ENCODE peak calls at places on chromosome 16, in six cellular contexts. I, F, R, Z, S and O are unnamed samples. For H4K20me1, the result is how much of the 10 kb centered on the place peaks cover.

GRCh38 chr16:53091508-53092211 is 36.9 kb downstream of the CHD9 start:
- DNase-seq in I (no peak), F (peak), R (peak), Z (peak), S (peak), O (peak)

GRCh38 chr16:80467961-80468360 is 72.8 kb upstream of the DYNLRB2 start:
- DNase-seq in I (no peak), F (no peak), R (no peak), Z (no peak), S (no peak), O (no peak)

GRCh38 chr16:19899605-19899955 is 14.9 kb upstream of the GPRC5B start:
- DNase-seq in I (no peak), F (no peak), R (no peak), Z (no peak), S (no peak), O (no peak)

GRCh38 chr16:68360971-68361370 is 50.2 kb downstream of the PRMT7 start:
- DNase-seq in I (peak), F (no peak), R (no peak), Z (no peak), S (no peak), O (no peak)

GRCh38 chr16:51591480-51591879 is 440.4 kb upstream of the SALL1 start:
- DNase-seq in I (no peak), F (no peak), R (no peak), Z (no peak), S (no peak), O (no peak)

GRCh38 chr16:57703416-57704010 is 8.9 kb downstream of the DRC7 start:
- DNase-seq in I (no peak), F (no peak), R (no peak), Z (no peak), S (no peak), O (no peak)

GRCh38 chr16:72131036-72131435 is 37.4 kb downstream of the DHX38 start:
- DNase-seq in I (no peak), F (no peak), R (no peak), Z (no peak), S (no peak), O (no peak)

GRCh38 chr16:75320435-75320834 is 69.0 kb upstream of the BCAR1 start:
- DNase-seq in I (no peak), F (peak), R (no peak), Z (no peak), S (no peak), O (peak)

GRCh38 chr16:11316331-11317015 is 28.8 kb upstream of the RMI2 start:
- DNase-seq in I (no peak), F (no peak), R (no peak), Z (no peak), S (no peak), O (peak)

GRCh38 chr16:56424791-56425438 is 430 bp downstream of the AMFR start:
- DNase-seq in I (peak), F (no peak), R (peak), Z (peak), S (no peak), O (no peak)

GRCh38 chr16:24737391-24737871 is 8.0 kb downstream of the TNRC6A start:
- DNase-seq in I (no peak), F (no peak), R (peak), Z (peak), S (peak), O (no peak)

GRCh38 chr16:65153365-65154105 is 31.7 kb upstream of the CDH11 start:
- DNase-seq in I (no peak), F (no peak), R (no peak), Z (no peak), S (no peak), O (peak)

GRCh38 chr16:17306745-17307144 is 164.0 kb downstream of the XYLT1 start:
- DNase-seq in I (no peak), F (no peak), R (no peak), Z (no peak), S (no peak), O (no peak)

GRCh38 chr16:46801428-46802049 is 29.4 kb downstream of the C16orf87 start:
- DNase-seq in I (no peak), F (no peak), R (peak), Z (peak), S (peak), O (peak)

GRCh38 chr16:22055881-22056280 is 36.5 kb upstream of the VWA3A start:
- DNase-seq in I (no peak), F (no peak), R (no peak), Z (no peak), S (no peak), O (peak)

GRCh38 chr16:50841081-50841886 is 99.4 kb downstream of the CYLD start:
- DNase-seq in I (no peak), F (no peak), R (no peak), Z (no peak), S (no peak), O (peak)

GRCh38 chr16:53404959-53405358 is 29.3 kb upstream of the RBL2 start:
- DNase-seq in I (no peak), F (no peak), R (peak), Z (no peak), S (no peak), O (no peak)

GRCh38 chr16:10740000-10740844 is 3.4 kb upstream of the NUBP1 start:
- DNase-seq in I (no peak), F (no peak), R (no peak), Z (no peak), S (no peak), O (no peak)

GRCh38 chr16:47019563-47019962 is 46.1 kb upstream of the DNAJA2 start:
- DNase-seq in I (no peak), F (no peak), R (peak), Z (peak), S (no peak), O (no peak)

GRCh38 chr16:73204359-73205152 is 156.6 kb upstream of the ZFHX3 start:
- DNase-seq in I (no peak), F (no peak), R (no peak), Z (no peak), S (no peak), O (no peak)

GRCh38 chr16:57564571-57565270 is 22.3 kb downstream of the ADGRG5 start:
- DNase-seq in I (no peak), F (no peak), R (peak), Z (no peak), S (peak), O (no peak)

GRCh38 chr16:9334091-9334490 is 242.6 kb downstream of the HAPSTR1 start:
- DNase-seq in I (no peak), F (no peak), R (no peak), Z (peak), S (no peak), O (no peak)

GRCh38 chr16:68372806-68373205 is 62.0 kb downstream of the PRMT7 start:
- DNase-seq in I (no peak), F (no peak), R (no peak), Z (no peak), S (no peak), O (no peak)

GRCh38 chr16:14302031-14302398 is 230.9 kb downstream of the MRTFB start:
- DNase-seq in I (peak), F (peak), R (peak), Z (peak), S (peak), O (peak)

GRCh38 chr16:71526111-71526998 is at the start of gene CHST4:
- DNase-seq in I (no peak), F (peak), R (peak), Z (no peak), S (peak), O (peak)

GRCh38 chr16:52535076-52535475 is 11.9 kb downstream of the TOX3 start:
- DNase-seq in I (no peak), F (no peak), R (no peak), Z (no peak), S (no peak), O (no peak)

GRCh38 chr16:66481081-66481942 is 54.2 kb downstream of the BEAN1 start:
- DNase-seq in I (no peak), F (no peak), R (no peak), Z (no peak), S (no peak), O (no peak)

GRCh38 chr16:67959520-67959919 is 8.9 kb downstream of the SLC12A4 start:
- DNase-seq in I (no peak), F (no peak), R (peak), Z (no peak), S (peak), O (no peak)

GRCh38 chr16:47888142-47888541 is 267.7 kb downstream of the ABCC12 start:
- DNase-seq in I (no peak), F (no peak), R (peak), Z (no peak), S (peak), O (peak)

GRCh38 chr16:31108794-31109558 is 790 bp downstream of the BCKDK start:
- DNase-seq in I (no peak), F (no peak), R (no peak), Z (no peak), S (no peak), O (no peak)

GRCh38 chr16:89984215-89984614 is 35.0 kb downstream of the DBNDD1 start:
- DNase-seq in I (no peak), F (no peak), R (no peak), Z (no peak), S (no peak), O (no peak)

GRCh38 chr16:88739139-88739974 is 33.1 kb downstream of the CTU2 start:
- DNase-seq in I (no peak), F (no peak), R (no peak), Z (no peak), S (no peak), O (no peak)

GRCh38 chr16:88740727-88741055 is 34.4 kb downstream of the CTU2 start:
- DNase-seq in I (no peak), F (no peak), R (no peak), Z (no peak), S (no peak), O (no peak)

GRCh38 chr16:88742896-88743605 is 36.7 kb downstream of the CTU2 start:
- DNase-seq in I (no peak), F (peak), R (no peak), Z (no peak), S (no peak), O (no peak)

GRCh38 chr16:88739975-88740726 is 33.8 kb downstream of the CTU2 start:
- DNase-seq in I (no peak), F (no peak), R (no peak), Z (no peak), S (no peak), O (no peak)

DNA sequence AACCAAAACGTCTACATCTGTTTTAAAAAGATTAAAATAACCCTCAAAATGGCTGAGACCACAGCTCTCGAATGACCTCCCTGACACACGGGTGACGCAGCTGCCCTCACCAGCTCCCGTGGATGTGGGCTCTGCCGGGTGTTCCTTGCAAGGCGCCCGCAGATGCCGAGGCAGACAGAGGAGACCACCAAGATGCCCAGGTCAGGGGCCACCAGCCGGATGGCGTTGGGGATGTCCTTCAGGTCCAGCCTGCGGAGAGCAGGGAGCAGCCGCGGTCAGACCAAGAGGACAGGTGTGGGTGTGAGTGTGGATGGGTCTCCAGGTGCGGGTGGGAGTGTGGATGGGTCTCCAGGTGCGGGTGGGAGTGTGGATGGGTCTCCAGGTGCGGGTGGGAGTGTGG is 35.1 kb downstream of the CTU2 start:
- DNase-seq in I (no peak), F (no peak), R (no peak), Z (no peak), S (no peak), O (no peak)
- H4K20me1 ChIP-seq in I (half or more), F (under half), R (under half), Z (under half), S (half or more), O (under half)

GRCh38 chr16:87369796-87370719 is 13.5 kb downstream of the FBXO31 start:
- DNase-seq in I (no peak), F (no peak), R (no peak), Z (no peak), S (no peak), O (peak)

GRCh38 chr16:87372305-87372704 is 11.3 kb downstream of the FBXO31 start:
- DNase-seq in I (no peak), F (no peak), R (no peak), Z (no peak), S (no peak), O (no peak)

GRCh38 chr16:87374313-87374712 is 9.3 kb downstream of the FBXO31 start:
- DNase-seq in I (no peak), F (no peak), R (no peak), Z (no peak), S (no peak), O (peak)

GRCh38 chr16:87369117-87369775 is 14.3 kb downstream of the FBXO31 start:
- DNase-seq in I (no peak), F (no peak), R (no peak), Z (no peak), S (no peak), O (peak)

DNA sequence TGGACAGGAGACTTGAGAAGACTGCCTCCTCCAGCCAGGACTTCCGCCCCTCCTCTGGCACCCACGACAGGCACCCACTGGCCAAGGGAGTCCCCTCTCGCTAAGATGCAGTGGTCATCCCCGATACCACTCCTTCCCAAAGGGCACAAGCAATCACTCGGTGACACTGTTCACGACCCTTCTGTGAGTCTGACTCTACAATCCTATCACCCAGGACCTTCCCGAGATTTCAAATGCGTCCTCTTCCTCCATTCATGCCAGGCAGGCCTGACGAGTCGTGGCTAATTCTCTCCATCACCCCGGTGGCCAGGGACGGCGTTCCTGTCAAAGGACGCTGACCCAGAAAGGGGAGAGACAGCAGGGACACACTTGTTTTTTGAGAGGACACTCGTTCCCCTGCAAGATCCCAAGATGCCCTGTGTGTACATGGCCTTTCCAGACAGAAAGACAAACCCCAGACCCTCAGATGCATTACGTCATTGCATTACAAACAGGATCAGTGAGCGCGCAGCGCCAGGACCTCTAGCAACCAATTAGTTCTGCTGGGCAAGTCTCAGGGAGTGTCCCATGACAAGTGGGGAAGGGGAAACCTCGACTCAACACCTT is 12.2 kb downstream of the FBXO31 start:
- DNase-seq in I (no peak), F (no peak), R (no peak), Z (no peak), S (no peak), O (peak)
- H4K20me1 ChIP-seq in I (half or more), F (under half), R (under half), Z (under half), S (half or more), O (half or more)

GRCh38 chr16:28161626-28162025 is 50.1 kb downstream of the XPO6 start:
- DNase-seq in I (no peak), F (no peak), R (no peak), Z (no peak), S (no peak), O (no peak)

GRCh38 chr16:28163699-28164584 is 47.8 kb downstream of the XPO6 start:
- DNase-seq in I (no peak), F (no peak), R (peak), Z (peak), S (peak), O (no peak)

GRCh38 chr16:28165549-28166046 is 46.2 kb downstream of the XPO6 start:
- DNase-seq in I (no peak), F (no peak), R (no peak), Z (no peak), S (no peak), O (no peak)

GRCh38 chr16:28166394-28167208 is 45.2 kb downstream of the XPO6 start:
- DNase-seq in I (no peak), F (no peak), R (no peak), Z (peak), S (peak), O (no peak)

GRCh38 chr16:28162326-28162877 is 49.4 kb downstream of the XPO6 start:
- DNase-seq in I (no peak), F (no peak), R (no peak), Z (no peak), S (no peak), O (no peak)
- H4K20me1 ChIP-seq in I (under half), F (under half), R (under half), Z (under half), S (under half), O (under half)

DNA sequence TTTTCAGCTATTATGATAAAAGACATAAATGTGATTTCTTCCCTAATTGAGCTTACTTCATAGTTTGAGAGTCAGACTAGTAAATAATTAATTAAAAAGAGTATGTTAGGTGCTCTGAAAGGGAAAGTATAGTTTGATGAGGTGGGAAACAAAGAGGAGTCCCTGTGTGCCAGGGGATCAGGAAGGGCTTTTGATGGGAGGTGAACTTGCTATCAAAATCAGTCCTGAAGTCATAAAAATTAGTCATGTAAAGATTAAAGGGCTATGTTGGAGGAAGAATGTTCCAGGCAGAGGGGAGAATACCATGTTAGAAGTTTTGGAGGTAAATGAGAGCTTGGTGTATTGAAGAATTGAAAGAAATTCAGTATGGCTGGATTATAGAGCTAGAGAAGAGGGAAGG is 31.0 kb downstream of the NFAT5 start:
- DNase-seq in I (no peak), F (no peak), R (no peak), Z (no peak), S (no peak), O (no peak)
- H4K20me1 ChIP-seq in I (under half), F (under half), R (under half), Z (under half), S (half or more), O (under half)

GRCh38 chr16:84595052-84595481 is 22.8 kb downstream of the COTL1 start:
- DNase-seq in I (no peak), F (peak), R (peak), Z (no peak), S (no peak), O (no peak)

GRCh38 chr16:84597518-84598390 is 20.1 kb downstream of the COTL1 start:
- DNase-seq in I (no peak), F (peak), R (peak), Z (peak), S (no peak), O (no peak)

GRCh38 chr16:84596801-84597517 is 20.9 kb downstream of the COTL1 start:
- DNase-seq in I (no peak), F (no peak), R (no peak), Z (no peak), S (no peak), O (no peak)

GRCh38 chr16:84594725-84595038 is 23.2 kb downstream of the COTL1 start:
- DNase-seq in I (no peak), F (no peak), R (no peak), Z (no peak), S (no peak), O (no peak)

GRCh38 chr16:84596161-84596560 is 21.7 kb downstream of the COTL1 start:
- DNase-seq in I (no peak), F (no peak), R (no peak), Z (no peak), S (no peak), O (no peak)
- H4K20me1 ChIP-seq in I (under half), F (under half), R (under half), Z (under half), S (half or more), O (half or more)

GRCh38 chr16:2157480-2158261 is 2.1 kb downstream of the TRAF7 start:
- DNase-seq in I (no peak), F (no peak), R (no peak), Z (no peak), S (no peak), O (no peak)
- H4K20me1 ChIP-seq in I (half or more), F (under half), R (under half), Z (under half), S (half or more), O (half or more)

GRCh38 chr16:81478294-81478693 is 33.7 kb downstream of the CMIP start:
- DNase-seq in I (no peak), F (no peak), R (no peak), Z (no peak), S (no peak), O (no peak)
- H4K20me1 ChIP-seq in I (half or more), F (under half), R (under half), Z (under half), S (half or more), O (half or more)

GRCh38 chr16:88871730-88872416 is 5.4 kb upstream of the PABPN1L start:
- DNase-seq in I (no peak), F (no peak), R (no peak), Z (no peak), S (no peak), O (no peak)
- H4K20me1 ChIP-seq in I (under half), F (under half), R (under half), Z (under half), S (under half), O (under half)